ENCODE peak calls at places on chromosomes 5 and 9, in eight cellular contexts. O is ELR; F is mucosa of descending colon; L is NCI-H510A; Q is activated CD4-positive, alpha-beta T cell treated with anti-CD3 and anti-CD28 coated beads for 48 hours; V is stimulated activated CD4-positive, alpha-beta T cell treated with anti-CD3 and anti-CD28 coated beads, Interleukin-15, amount 100 ng/mL, for 1 hour; G is head of caudate nucleus; X is PC-3. C is an unnamed sample.

GRCh38 chr9:137492464-137493162 is 33.5 kb upstream of the NSMF start:
- DNase-seq in O (peak; percentile 45), F (peak; percentile 34), L (no peak), Q (peak; percentile 52), V (no peak), G (no peak), X (peak; percentile 47), C (no peak)

GRCh38 chr9:133771486-133772482 is 33.6 kb upstream of the SARDH start:
- DNase-seq in O (no peak), F (no peak), L (no peak), Q (no peak), V (no peak), G (no peak), X (no peak), C (no peak)

GRCh38 chr5:132677682-132678400 is 4.1 kb downstream of the IL4 start:
- DNase-seq in O (no peak), F (no peak), L (no peak), Q (no peak), V (no peak), G (no peak), X (no peak), C (no peak)

GRCh38 chr9:37503736-37504135 is 18.0 kb downstream of the POLR1E start:
- DNase-seq in O (peak; percentile 34), F (peak; percentile 14), L (no peak), Q (no peak), V (no peak), G (no peak), X (peak; percentile 18), C (no peak)

GRCh38 chr9:113522419-113522818 is 58.9 kb downstream of the RGS3 start:
- DNase-seq in O (no peak), F (no peak), L (no peak), Q (no peak), V (no peak), G (no peak), X (no peak), C (no peak)

GRCh38 chr9:126984969-126985368 is 70.4 kb downstream of the RALGPS1 start:
- DNase-seq in O (no peak), F (no peak), L (no peak), Q (no peak), V (no peak), G (no peak), X (peak; percentile 75), C (peak; percentile 19)

GRCh38 chr5:101675510-101675909 is 620.6 kb downstream of the SLCO4C1 start:
- DNase-seq in O (no peak), F (no peak), L (no peak), Q (no peak), V (no peak), G (no peak), X (no peak), C (no peak)

GRCh38 chr9:96464426-96464825 is 14.5 kb downstream of the HABP4 start:
- DNase-seq in O (no peak), F (no peak), L (no peak), Q (no peak), V (no peak), G (no peak), X (no peak), C (no peak)

GRCh38 chr5:123659006-123659405 is 147.0 kb downstream of the CSNK1G3 start:
- DNase-seq in O (no peak), F (no peak), L (no peak), Q (no peak), V (no peak), G (no peak), X (no peak), C (no peak)

GRCh38 chr9:97980918-97981827 is 2.0 kb upstream of the ANP32B start:
- DNase-seq in O (no peak), F (peak; percentile 32), L (no peak), Q (no peak), V (no peak), G (peak; percentile 70), X (no peak), C (no peak)

GRCh38 chr5:35876922-35877321 is 20.2 kb downstream of the IL7R start:
- DNase-seq in O (peak; percentile 79), F (no peak), L (no peak), Q (no peak), V (no peak), G (no peak), X (peak; percentile 58), C (no peak)

GRCh38 chr5:141864371-141865370 is 13.5 kb downstream of the PCDH1 start:
- DNase-seq in O (no peak), F (no peak), L (peak; percentile 83), Q (no peak), V (no peak), G (no peak), X (no peak), C (no peak)

GRCh38 chr5:38598994-38599611 is 42.7 kb upstream of the LIFR start:
- DNase-seq in O (peak; percentile 94), F (no peak), L (no peak), Q (no peak), V (no peak), G (no peak), X (peak; percentile 92), C (no peak)

GRCh38 chr5:71905804-71906711 is 187.0 kb downstream of the CARTPT start:
- DNase-seq in O (no peak), F (peak; percentile 29), L (no peak), Q (no peak), V (no peak), G (no peak), X (no peak), C (no peak)